ENCODE peak calls at places on chromosomes 16 and 17, in eight cellular contexts. M is ureter; E is BJ; G is Ammon's horn; H is B cell; I is fibroblast of lung; P is stimulated activated naive CD4-positive, alpha-beta T cell; O is activated naive CD4-positive, alpha-beta T cell. K is an unnamed sample.

GRCh38 chr17:2947996-2948550 is 115.3 kb downstream of the OR1D5 start:
- DNase-seq in M (no peak), E (no peak), G (no peak), H (no peak), I (no peak), P (no peak), O (no peak), K (no peak)

GRCh38 chr17:55496094-55496881 is 15.0 kb downstream of the SMIM36 start:
- DNase-seq in M (no peak), E (no peak), G (peak; percentile 4), H (no peak), I (peak; percentile 56), P (no peak), O (no peak), K (no peak)

GRCh38 chr16:84918006-84918909 is 93.1 kb downstream of the ZDHHC7 start:
- DNase-seq in M (no peak), E (no peak), G (peak; percentile 58), H (no peak), I (no peak), P (no peak), O (no peak), K (no peak)

GRCh38 chr17:77441130-77441920 is 300.6 kb downstream of the SEC14L1 start:
- DNase-seq in M (no peak), E (no peak), G (peak; percentile 52), H (peak; percentile 94), I (no peak), P (peak; percentile 74), O (peak; percentile 58), K (peak; percentile 87)

GRCh38 chr17:57739402-57740224 is 5.5 kb downstream of the CCDC182 start:
- DNase-seq in M (no peak), E (no peak), G (no peak), H (no peak), I (no peak), P (no peak), O (no peak), K (peak; percentile 45)

GRCh38 chr16:72042157-72042660 is 12.1 kb upstream of the HP start:
- DNase-seq in M (no peak), E (no peak), G (no peak), H (no peak), I (peak; percentile 40), P (no peak), O (no peak), K (no peak)

GRCh38 chr16:1613728-1614225 is 1.6 kb downstream of the CRAMP1 start:
- DNase-seq in M (no peak), E (no peak), G (no peak), H (no peak), I (no peak), P (no peak), O (no peak), K (peak; percentile 19)

GRCh38 chr17:17180141-17180603 is 26.0 kb downstream of the PLD6 start:
- DNase-seq in M (no peak), E (no peak), G (peak; percentile 50), H (no peak), I (no peak), P (no peak), O (peak; percentile 34), K (no peak)

GRCh38 chr16:29848420-29849297 is 14.4 kb downstream of the CDIPT start:
- DNase-seq in M (peak; percentile 66), E (no peak), G (peak; percentile 79), H (peak; percentile 70), I (peak; percentile 39), P (peak; percentile 74), O (peak; percentile 83), K (peak; percentile 81)

GRCh38 chr16:66290431-66290830 is 76.1 kb upstream of the CDH5 start:
- DNase-seq in M (peak; percentile 32), E (no peak), G (no peak), H (no peak), I (no peak), P (no peak), O (no peak), K (no peak)

GRCh38 chr16:76535-77272 is 1.3 kb upstream of the MPG start:
- DNase-seq in M (peak; percentile 77), E (no peak), G (no peak), H (no peak), I (peak; percentile 86), P (no peak), O (no peak), K (peak; percentile 38)

GRCh38 chr17:76350463-76350862 is 3.3 kb downstream of the PRPSAP1 start:
- DNase-seq in M (no peak), E (no peak), G (no peak), H (no peak), I (no peak), P (no peak), O (no peak), K (no peak)

GRCh38 chr16:9380221-9380620 is 288.8 kb downstream of the HAPSTR1 start:
- DNase-seq in M (no peak), E (no peak), G (no peak), H (no peak), I (no peak), P (no peak), O (no peak), K (no peak)

GRCh38 chr16:85082553-85083050 is 29.7 kb downstream of the CIBAR2 start:
- DNase-seq in M (no peak), E (no peak), G (no peak), H (no peak), I (no peak), P (no peak), O (no peak), K (no peak)

GRCh38 chr17:17067277-17067676 is 25.0 kb downstream of the MPRIP start:
- DNase-seq in M (no peak), E (peak; percentile 51), G (no peak), H (no peak), I (peak; percentile 77), P (no peak), O (no peak), K (no peak)

GRCh38 chr16:90057738-90058173 is 19.4 kb downstream of the PRDM7 start:
- DNase-seq in M (no peak), E (peak; percentile 41), G (no peak), H (no peak), I (peak; percentile 72), P (no peak), O (no peak), K (no peak)

GRCh38 chr16:27432600-27432957 is 30.6 kb downstream of the IL21R start:
- DNase-seq in M (peak; percentile 6), E (peak; percentile 25), G (no peak), H (peak; percentile 20), I (peak; percentile 87), P (no peak), O (no peak), K (no peak)

GRCh38 chr17:3865166-3865565 is 19.1 kb upstream of the NCBP3 start:
- DNase-seq in M (no peak), E (no peak), G (peak; percentile 40), H (no peak), I (peak; percentile 81), P (no peak), O (no peak), K (no peak)

GRCh38 chr17:79616801-79617200 is 6.0 kb upstream of the RBFOX3 start:
- DNase-seq in M (no peak), E (no peak), G (no peak), H (no peak), I (no peak), P (no peak), O (no peak), K (no peak)

GRCh38 chr17:21061158-21061835 is 18.5 kb upstream of the USP22 start:
- DNase-seq in M (no peak), E (no peak), G (no peak), H (no peak), I (no peak), P (no peak), O (no peak), K (no peak)

GRCh38 chr17:37182786-37183185 is 193.0 kb upstream of the C17orf78 start:
- DNase-seq in M (no peak), E (no peak), G (no peak), H (no peak), I (peak; percentile 49), P (no peak), O (no peak), K (no peak)

GRCh38 chr17:27473748-27474609 is 17.7 kb downstream of the KSR1 start:
- DNase-seq in M (no peak), E (no peak), G (no peak), H (peak; percentile 82), I (no peak), P (no peak), O (no peak), K (peak; percentile 39)

GRCh38 chr17:45368661-45369060 is 51.8 kb upstream of the MAP3K14 start:
- DNase-seq in M (no peak), E (peak; percentile 87), G (no peak), H (no peak), I (peak; percentile 93), P (no peak), O (no peak), K (no peak)

GRCh38 chr17:37317867-37318266 is 57.9 kb upstream of the C17orf78 start:
- DNase-seq in M (no peak), E (no peak), G (no peak), H (no peak), I (no peak), P (no peak), O (no peak), K (no peak)

GRCh38 chr16:23452572-23453337 is at the start of gene COG7:
- DNase-seq in M (peak; percentile 89), E (peak; percentile 41), G (peak; percentile 84), H (peak; percentile 89), I (peak; percentile 92), P (peak; percentile 69), O (peak; percentile 69), K (peak; percentile 74)

GRCh38 chr16:27690604-27691003 is 140.7 kb downstream of the KATNIP start:
- DNase-seq in M (no peak), E (no peak), G (peak; percentile 75), H (no peak), I (peak; percentile 14), P (no peak), O (no peak), K (peak; percentile 27)

GRCh38 chr16:1193143-1193824 is 31.8 kb downstream of the TPSG1 start:
- DNase-seq in M (no peak), E (no peak), G (no peak), H (no peak), I (peak; percentile 10), P (no peak), O (no peak), K (no peak)

GRCh38 chr17:20008242-20009051 is 712 bp upstream of the SPECC1 start:
- DNase-seq in M (no peak), E (no peak), G (no peak), H (no peak), I (peak; percentile 25), P (no peak), O (no peak), K (no peak)

GRCh38 chr16:66481943-66482390 is 54.9 kb downstream of the BEAN1 start:
- DNase-seq in M (peak; percentile 41), E (no peak), G (no peak), H (no peak), I (no peak), P (no peak), O (no peak), K (no peak)

GRCh38 chr17:62652251-62653001 is 25.0 kb downstream of the MRC2 start:
- DNase-seq in M (peak; percentile 71), E (no peak), G (peak; percentile 58), H (peak; percentile 42), I (peak; percentile 86), P (peak; percentile 13), O (peak; percentile 29), K (peak; percentile 30)

GRCh38 chr16:75256059-75256870 is 4.8 kb upstream of the BCAR1 start:
- DNase-seq in M (no peak), E (no peak), G (no peak), H (no peak), I (no peak), P (no peak), O (no peak), K (no peak)

GRCh38 chr16:1688807-1689560 is 10.9 kb downstream of the JPT2 start:
- DNase-seq in M (peak; percentile 76), E (no peak), G (no peak), H (no peak), I (peak; percentile 94), P (no peak), O (no peak), K (no peak)

GRCh38 chr16:27511657-27512056 is 38.1 kb downstream of the GTF3C1 start:
- DNase-seq in M (no peak), E (no peak), G (peak; percentile 55), H (no peak), I (no peak), P (no peak), O (no peak), K (no peak)

GRCh38 chr16:54812229-54812628 is 118.4 kb upstream of the IRX5 start:
- DNase-seq in M (no peak), E (no peak), G (no peak), H (no peak), I (no peak), P (no peak), O (no peak), K (no peak)

K was measured in germinal center.